ENCODE peak calls at places on chromosomes 7 and 10, in five cellular contexts. C, D, O, L and X are unnamed samples.

GRCh38 chr10:22103701-22104100 is 100.2 kb upstream of the DNAJC1 start:
- DNase-seq in C (no peak), D (no peak), O (no peak), L (no peak), X (no peak)

GRCh38 chr7:24755096-24755495 is 2.2 kb downstream of the GSDME start:
- DNase-seq in C (no peak), D (no peak), O (no peak), L (no peak), X (no peak)

GRCh38 chr7:21916176-21916575 is 29.5 kb downstream of the CDCA7L start:
- DNase-seq in C (no peak), D (no peak), O (no peak), L (no peak), X (no peak)

GRCh38 chr10:121696854-121697253 is 98.6 kb upstream of the FGFR2 start:
- DNase-seq in C (no peak), D (no peak), O (peak), L (no peak), X (no peak)

GRCh38 chr10:35639651-35640311 is 2.3 kb downstream of the FZD8 start:
- DNase-seq in C (peak), D (no peak), O (peak), L (no peak), X (no peak)

GRCh38 chr10:74754397-74754796 is 72.0 kb upstream of the KAT6B start:
- DNase-seq in C (no peak), D (no peak), O (no peak), L (no peak), X (no peak)

GRCh38 chr7:132063800-132064199 is 507.4 kb upstream of the PODXL start:
- DNase-seq in C (no peak), D (no peak), O (no peak), L (no peak), X (no peak)

GRCh38 chr10:29688230-29688634 is 53.5 kb upstream of the SVIL start:
- DNase-seq in C (no peak), D (no peak), O (no peak), L (no peak), X (no peak)

GRCh38 chr10:22573820-22574569 is 140.4 kb downstream of the PIP4K2A start:
- DNase-seq in C (peak), D (no peak), O (peak), L (no peak), X (no peak)

GRCh38 chr10:30502266-30503058 is 68.5 kb downstream of the MAP3K8 start:
- DNase-seq in C (no peak), D (no peak), O (peak), L (peak), X (no peak)

GRCh38 chr10:119209050-119209735 is 1.8 kb downstream of the GRK5 start:
- DNase-seq in C (peak), D (peak), O (peak), L (peak), X (peak)